ENCODE peak calls at places on chromosomes 12 and 14, in five cellular contexts. N is neuronal stem cell, Q is H9, L is trophoblast cell, U is H1. C is an unnamed sample.

GRCh38 chr12:11592484-11592883 is 57.0 kb upstream of the ETV6 start:
- DNase-seq in N (no peak), Q (peak; percentile 65), L (no peak), U (no peak), C (no peak)

GRCh38 chr14:105385698-105386365 is 12.5 kb upstream of the TEX22 start:
- DNase-seq in N (no peak), Q (no peak), L (peak; percentile 59), U (no peak), C (no peak)

GRCh38 chr14:100446572-100446971 is 123.4 kb downstream of the SLC25A47 start:
- DNase-seq in N (no peak), Q (peak; percentile 89), L (no peak), U (peak; percentile 77), C (no peak)

GRCh38 chr12:45039757-45040156 is 11.1 kb downstream of the DBX2 start:
- DNase-seq in N (no peak), Q (no peak), L (no peak), U (no peak), C (no peak)

GRCh38 chr12:123949118-123949774 is 23.4 kb downstream of the CCDC92 start:
- DNase-seq in N (no peak), Q (peak; percentile 24), L (no peak), U (no peak), C (no peak)

GRCh38 chr12:116135209-116135930 is 142.1 kb downstream of the MED13L start:
- DNase-seq in N (no peak), Q (no peak), L (no peak), U (no peak), C (peak; percentile 89)

GRCh38 chr14:35341454-35342159 is 49.4 kb downstream of the PSMA6 start:
- DNase-seq in N (no peak), Q (peak; percentile 85), L (peak; percentile 32), U (no peak), C (peak; percentile 60)

GRCh38 chr14:19917243-19917642 is 3.2 kb upstream of the OR4K5 start:
- DNase-seq in N (no peak), Q (no peak), L (no peak), U (no peak), C (no peak)

GRCh38 chr12:120810021-120810420 is 84.4 kb downstream of the ACADS start:
- DNase-seq in N (no peak), Q (no peak), L (no peak), U (no peak), C (no peak)

GRCh38 chr12:130581782-130582181 is 134.3 kb downstream of the RIMBP2 start:
- DNase-seq in N (no peak), Q (no peak), L (no peak), U (no peak), C (no peak)

GRCh38 chr12:103623716-103624115 is 36.6 kb downstream of the STAB2 start:
- DNase-seq in N (no peak), Q (no peak), L (peak; percentile 29), U (no peak), C (no peak)

GRCh38 chr12:129246630-129247029 is 393.4 kb downstream of the GLT1D1 start:
- DNase-seq in N (no peak), Q (no peak), L (no peak), U (no peak), C (no peak)

GRCh38 chr14:71758198-71758955 is 173.9 kb upstream of the RGS6 start:
- DNase-seq in N (no peak), Q (no peak), L (no peak), U (no peak), C (no peak)

GRCh38 chr12:18217981-18218380 is 43.3 kb upstream of the PIK3C2G start:
- DNase-seq in N (no peak), Q (no peak), L (no peak), U (no peak), C (no peak)

GRCh38 chr14:75252254-75252837 is 26.3 kb upstream of the FOS start:
- DNase-seq in N (no peak), Q (no peak), L (peak; percentile 33), U (no peak), C (no peak)

GRCh38 chr14:78566017-78566858 is 396.1 kb downstream of the NRXN3 start:
- DNase-seq in N (peak; percentile 80), Q (peak; percentile 88), L (peak; percentile 66), U (peak; percentile 93), C (peak; percentile 60)

GRCh38 chr14:35197015-35197414 is 74.7 kb downstream of the PRORP start:
- DNase-seq in N (no peak), Q (no peak), L (peak; percentile 58), U (no peak), C (peak; percentile 69)

GRCh38 chr14:34475163-34475562 is 13.1 kb upstream of the SPTSSA start:
- DNase-seq in N (no peak), Q (no peak), L (no peak), U (no peak), C (no peak)

GRCh38 chr14:75884198-75884611 is 97.6 kb downstream of the TGFB3 start:
- DNase-seq in N (no peak), Q (no peak), L (peak; percentile 1), U (no peak), C (peak; percentile 75)

GRCh38 chr14:22333408-22334274 is 255.4 kb downstream of the DAD1 start:
- DNase-seq in N (no peak), Q (no peak), L (peak; percentile 35), U (no peak), C (peak; percentile 91)

GRCh38 chr12:119835068-119835467 is 42.1 kb downstream of the CIT start:
- DNase-seq in N (no peak), Q (peak; percentile 36), L (no peak), U (no peak), C (peak; percentile 9)

GRCh38 chr12:49501895-49502294 is 36.9 kb upstream of the KCNH3 start:
- DNase-seq in N (no peak), Q (no peak), L (no peak), U (no peak), C (no peak)
- H3K23ac ChIP-seq in N (no peak overlapping the region), Q (no peak overlapping the region), L (no peak overlapping the region), U (no peak overlapping the region), C (no peak overlapping the region)

GRCh38 chr14:54747616-54748015 is 155.0 kb downstream of the GCH1 start:
- DNase-seq in N (no peak), Q (no peak), L (no peak), U (no peak), C (peak; percentile 25)
- H2BK12ac ChIP-seq in N (no peak overlapping the region), Q (no peak overlapping the region), L (no peak overlapping the region), U (no peak overlapping the region), C (no peak overlapping the region)

GRCh38 chr14:73462815-73463214 is 4.5 kb upstream of the NUMB start:
- DNase-seq in N (no peak), Q (no peak), L (no peak), U (peak; percentile 1), C (peak; percentile 33)

GRCh38 chr14:73460691-73461127 is 2.4 kb upstream of the NUMB start:
- DNase-seq in N (no peak), Q (no peak), L (no peak), U (no peak), C (peak; percentile 68)

GRCh38 chr14:73462078-73462715 is 3.9 kb upstream of the NUMB start:
- DNase-seq in N (no peak), Q (no peak), L (no peak), U (no peak), C (peak; percentile 50)

GRCh38 chr14:73463411-73463810 is 5.1 kb upstream of the NUMB start:
- DNase-seq in N (no peak), Q (no peak), L (peak; percentile 70), U (no peak), C (peak; percentile 98)

GRCh38 chr14:73461478-73462077 is 3.2 kb upstream of the NUMB start:
- DNase-seq in N (no peak), Q (no peak), L (no peak), U (no peak), C (peak; percentile 24)
- H3K14ac ChIP-seq in N (no peak overlapping the region), Q (no peak overlapping the region), L (no peak overlapping the region), U (no peak overlapping the region), C (no peak overlapping the region)

DNA sequence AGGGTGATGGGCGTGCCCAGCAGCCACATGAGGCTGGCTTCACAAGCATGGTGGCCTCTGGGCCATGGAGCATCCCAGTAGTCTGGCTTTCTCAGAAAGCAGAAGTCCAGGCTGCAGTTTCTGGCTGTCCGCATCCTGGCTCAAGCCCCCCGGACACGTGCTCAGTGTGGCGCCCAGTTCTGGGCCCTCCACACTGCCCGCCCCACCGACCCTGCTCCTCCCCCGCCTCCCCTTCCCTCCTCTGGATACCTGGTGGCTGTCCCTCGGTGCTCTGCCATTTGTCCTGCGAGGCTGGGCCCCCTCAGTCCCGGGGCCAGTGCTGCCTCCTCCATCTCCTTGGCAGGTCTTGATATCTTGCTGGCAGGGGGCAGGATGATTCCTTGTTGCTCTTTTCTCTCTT is 31.6 kb downstream of the LRCOL1 start:
- DNase-seq in N (no peak), Q (no peak), L (no peak), U (no peak), C (no peak)
- H3K23ac ChIP-seq in N (peak overlapping the region; percentile 73), Q (no peak overlapping the region), L (no peak overlapping the region), U (no peak overlapping the region), C (no peak overlapping the region)

GRCh38 chr14:40340708-40341107 is 908.5 kb upstream of the FBXO33 start:
- DNase-seq in N (no peak), Q (no peak), L (no peak), U (no peak), C (no peak)
- H2BK12ac ChIP-seq in N (no peak overlapping the region), Q (no peak overlapping the region), L (no peak overlapping the region), U (no peak overlapping the region), C (no peak overlapping the region)

DNA sequence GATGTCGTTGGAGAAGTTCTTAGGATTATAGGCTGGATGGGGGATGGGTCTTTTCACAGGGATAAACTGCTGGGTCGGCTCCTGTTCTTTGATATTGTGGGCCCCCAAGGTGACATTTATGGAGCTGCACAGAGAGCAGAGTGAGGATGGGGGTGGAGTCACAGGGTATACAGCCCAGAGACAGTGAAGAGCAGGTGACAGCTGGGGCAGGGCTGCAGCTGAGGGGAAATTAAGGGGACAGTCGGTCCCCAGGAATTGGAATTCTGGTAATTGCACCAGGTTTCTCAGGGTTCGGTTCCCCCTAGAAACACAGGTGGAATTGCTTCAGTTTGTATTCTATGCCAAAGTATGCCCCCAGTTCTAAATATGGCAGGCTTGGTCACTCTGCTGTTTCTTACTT is 1.7 kb downstream of the GZMB start:
- DNase-seq in N (no peak), Q (no peak), L (no peak), U (no peak), C (no peak)
- H3K14ac ChIP-seq in N (no peak overlapping the region), Q (no peak overlapping the region), L (no peak overlapping the region), U (no peak overlapping the region), C (no peak overlapping the region)

GRCh38 chr14:92506230-92506629 is 7.4 kb upstream of the RIN3 start:
- DNase-seq in N (no peak), Q (no peak), L (no peak), U (no peak), C (no peak)

GRCh38 chr14:92503756-92504491 is 9.7 kb upstream of the RIN3 start:
- DNase-seq in N (no peak), Q (no peak), L (peak; percentile 96), U (no peak), C (peak; percentile 83)

GRCh38 chr14:92510972-92511371 is 2.6 kb upstream of the RIN3 start:
- DNase-seq in N (no peak), Q (peak; percentile 72), L (peak; percentile 37), U (no peak), C (no peak)

GRCh38 chr14:92505826-92506225 is 7.8 kb upstream of the RIN3 start:
- DNase-seq in N (no peak), Q (no peak), L (no peak), U (no peak), C (no peak)

GRCh38 chr14:92507174-92507768 is 6.3 kb upstream of the RIN3 start:
- DNase-seq in N (no peak), Q (no peak), L (no peak), U (no peak), C (no peak)
- H3K23ac ChIP-seq in N (no peak overlapping the region), Q (no peak overlapping the region), L (no peak overlapping the region), U (no peak overlapping the region), C (peak overlapping the region; percentile 41)

C was measured in mesenchymal stem cell.